ENCODE peak calls at places on chromosomes 11 and 22, in seven cellular contexts. F is astrocyte of the cerebellum, N is iPS-NIHi11, R is ovary, D is GM13977, M is GM23248, Q is M059J. Y is an unnamed sample.

GRCh38 chr22:36175892-36176291 is 15.3 kb upstream of the APOL3 start:
- DNase-seq in N (no peak), F (no peak), M (no peak), Q (no peak), D (no peak), R (no peak), Y (no peak)

GRCh38 chr11:87306260-87306861 is 268.6 kb downstream of the TMEM135 start:
- DNase-seq in Q (no peak), F (no peak), N (no peak), D (no peak), R (no peak), M (no peak), Y (no peak)

GRCh38 chr11:41786087-41786486 is 326.6 kb upstream of the LRRC4C start:
- DNase-seq in R (no peak), D (no peak), F (peak; percentile 1), N (no peak), Q (peak; percentile 36), M (no peak), Y (no peak)

GRCh38 chr22:26979294-26979693 is 321.9 kb downstream of the MIAT start:
- DNase-seq in M (no peak), N (peak; percentile 69), F (no peak), D (no peak), Q (peak; percentile 16), R (peak; percentile 22), Y (no peak)

GRCh38 chr11:70244698-70245097 is 25.8 kb upstream of the PPFIA1 start:
- DNase-seq in M (peak; percentile 59), N (no peak), Q (peak; percentile 91), R (no peak), F (peak; percentile 60), D (no peak), Y (no peak)

GRCh38 chr11:118325283-118325682 is 17.2 kb downstream of the CD3D start:
- DNase-seq in F (no peak), D (no peak), Q (no peak), M (no peak), R (no peak), N (no peak), Y (no peak)

GRCh38 chr11:131867457-131868257 is 497.2 kb downstream of the NTM start:
- DNase-seq in Q (peak; percentile 74), R (no peak), D (peak; percentile 74), F (peak; percentile 81), N (peak; percentile 81), M (peak; percentile 86), Y (peak; percentile 88)

GRCh38 chr11:46353706-46354105 is 6.4 kb downstream of the DGKZ start:
- DNase-seq in N (no peak), R (no peak), M (peak; percentile 55), F (no peak), Q (no peak), D (no peak), Y (no peak)

GRCh38 chr11:46120361-46120710 is 918 bp downstream of the PHF21A start:
- DNase-seq in R (peak; percentile 67), D (no peak), Q (no peak), M (peak; percentile 49), F (no peak), N (peak; percentile 28), Y (peak; percentile 68)

Y was measured in sciatic nerve.